ENCODE peak calls at places on chromosomes 6 and 20, in six cellular contexts. F is OCI-LY7, T is pancreas, X is AG04449, O is breast epithelium, L is psoas muscle. U is an unnamed sample.

GRCh38 chr6:7727951-7728854 is 2.3 kb downstream of the BMP6 start:
- DNase-seq in L (no peak), F (peak), O (no peak), T (no peak), X (no peak), U (no peak)

GRCh38 chr6:88919032-88919431 is 44.4 kb downstream of the RNGTT start:
- DNase-seq in O (no peak), F (peak), L (no peak), T (no peak), X (no peak), U (no peak)

GRCh38 chr6:99608059-99608885 is 1.6 kb downstream of the PRDM13 start:
- DNase-seq in L (no peak), T (no peak), F (no peak), O (no peak), X (no peak), U (no peak)

GRCh38 chr6:130411481-130411880 is 45.7 kb downstream of the TMEM200A start:
- DNase-seq in O (no peak), T (no peak), L (no peak), X (no peak), F (no peak), U (no peak)

GRCh38 chr6:19690676-19691075 is 146.5 kb upstream of the ID4 start:
- DNase-seq in X (no peak), L (no peak), T (no peak), F (no peak), O (no peak), U (no peak)

GRCh38 chr6:147675281-147675680 is 166.8 kb downstream of the SAMD5 start:
- DNase-seq in X (peak), O (no peak), T (no peak), F (no peak), L (no peak), U (no peak)

GRCh38 chr6:13303668-13304017 is 24.7 kb downstream of the TBC1D7 start:
- DNase-seq in F (peak), L (peak), T (peak), X (no peak), O (no peak), U (peak)

GRCh38 chr20:58772786-58773185 is 77.9 kb downstream of the GNAS-AS1 start:
- DNase-seq in F (no peak), X (no peak), O (no peak), T (no peak), L (no peak), U (no peak)

GRCh38 chr6:112802154-112802553 is 455.0 kb downstream of the RFPL4B start:
- DNase-seq in X (peak), T (no peak), L (no peak), F (no peak), O (no peak), U (no peak)

GRCh38 chr6:134416501-134417154 is 98.7 kb upstream of the SGK1 start:
- DNase-seq in F (no peak), X (peak), T (no peak), L (no peak), O (no peak), U (no peak)

GRCh38 chr6:15872252-15873103 is 209.7 kb upstream of the DTNBP1 start:
- DNase-seq in F (no peak), L (no peak), O (no peak), T (no peak), X (no peak), U (no peak)

DNA sequence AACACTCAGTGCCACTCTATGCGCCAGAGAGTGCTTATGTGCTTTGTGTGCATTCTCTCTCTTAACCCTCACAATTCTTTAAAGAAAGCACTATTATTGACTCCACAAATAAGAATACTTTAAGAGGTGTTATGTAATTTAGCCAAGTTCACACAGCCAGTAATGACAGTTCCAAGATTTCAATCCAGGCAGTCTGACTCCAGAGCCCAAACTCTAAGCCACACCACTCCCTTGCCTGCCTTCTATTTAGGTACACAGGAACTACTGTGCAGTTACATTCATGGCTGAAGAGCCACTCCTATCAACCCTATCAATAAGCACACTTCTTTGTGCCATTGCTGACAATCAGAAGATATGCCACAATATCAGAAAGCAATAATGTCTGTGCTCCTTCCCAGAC is 93.3 kb downstream of the PTPRK start:
- DNase-seq in O (no peak), L (no peak), X (no peak), F (no peak), T (no peak), U (no peak)
- TF ChIP-seq CTCF in O (no peak), L (no peak), X (no peak), F (no peak), T (no peak), U (no peak)

DNA sequence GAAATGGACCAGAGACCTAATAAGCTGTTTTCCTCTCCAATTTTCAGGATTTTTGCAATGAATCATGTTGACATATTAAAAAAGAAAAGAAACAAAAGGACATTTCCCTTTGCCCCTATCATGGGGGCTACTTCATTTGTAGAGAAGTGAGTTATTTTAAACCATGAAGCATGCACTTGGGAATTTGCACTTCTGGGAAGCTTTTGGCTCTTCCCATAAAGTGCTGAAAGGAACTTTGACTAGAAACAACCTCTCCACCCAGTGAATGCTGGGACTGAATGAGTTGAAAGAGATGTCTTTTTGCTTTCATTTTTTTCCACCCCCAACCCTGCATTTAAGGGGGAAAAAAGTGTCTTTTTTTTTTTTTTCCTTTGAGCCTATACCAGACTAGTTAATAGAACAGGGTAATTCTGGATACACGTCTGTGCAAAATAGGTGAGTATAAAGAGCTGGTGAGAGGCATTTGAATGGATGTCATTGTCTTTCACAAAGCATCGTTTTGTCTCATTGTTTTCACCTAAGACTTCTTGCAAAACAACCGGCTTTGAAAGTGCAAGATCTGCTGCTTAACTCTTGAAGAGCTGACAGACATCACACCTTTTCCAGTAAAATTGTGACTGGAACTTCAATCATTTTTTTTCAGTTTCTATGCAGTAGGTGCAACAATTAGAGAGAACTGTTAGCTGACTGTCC is 138.7 kb upstream of the BACH2 start:
- DNase-seq in O (no peak), F (no peak), L (no peak), X (no peak), T (no peak), U (no peak)
- TF ChIP-seq CTCF in O (no peak), F (no peak), L (no peak), X (no peak), T (no peak), U (no peak)

GRCh38 chr6:43927525-43928210 is 157.7 kb downstream of the VEGFA start:
- DNase-seq in L (no peak), X (no peak), F (no peak), O (peak), T (no peak), U (no peak)
- TF ChIP-seq CTCF in L (no peak), X (no peak), F (no peak), O (no peak), T (no peak), U (no peak)

DNA sequence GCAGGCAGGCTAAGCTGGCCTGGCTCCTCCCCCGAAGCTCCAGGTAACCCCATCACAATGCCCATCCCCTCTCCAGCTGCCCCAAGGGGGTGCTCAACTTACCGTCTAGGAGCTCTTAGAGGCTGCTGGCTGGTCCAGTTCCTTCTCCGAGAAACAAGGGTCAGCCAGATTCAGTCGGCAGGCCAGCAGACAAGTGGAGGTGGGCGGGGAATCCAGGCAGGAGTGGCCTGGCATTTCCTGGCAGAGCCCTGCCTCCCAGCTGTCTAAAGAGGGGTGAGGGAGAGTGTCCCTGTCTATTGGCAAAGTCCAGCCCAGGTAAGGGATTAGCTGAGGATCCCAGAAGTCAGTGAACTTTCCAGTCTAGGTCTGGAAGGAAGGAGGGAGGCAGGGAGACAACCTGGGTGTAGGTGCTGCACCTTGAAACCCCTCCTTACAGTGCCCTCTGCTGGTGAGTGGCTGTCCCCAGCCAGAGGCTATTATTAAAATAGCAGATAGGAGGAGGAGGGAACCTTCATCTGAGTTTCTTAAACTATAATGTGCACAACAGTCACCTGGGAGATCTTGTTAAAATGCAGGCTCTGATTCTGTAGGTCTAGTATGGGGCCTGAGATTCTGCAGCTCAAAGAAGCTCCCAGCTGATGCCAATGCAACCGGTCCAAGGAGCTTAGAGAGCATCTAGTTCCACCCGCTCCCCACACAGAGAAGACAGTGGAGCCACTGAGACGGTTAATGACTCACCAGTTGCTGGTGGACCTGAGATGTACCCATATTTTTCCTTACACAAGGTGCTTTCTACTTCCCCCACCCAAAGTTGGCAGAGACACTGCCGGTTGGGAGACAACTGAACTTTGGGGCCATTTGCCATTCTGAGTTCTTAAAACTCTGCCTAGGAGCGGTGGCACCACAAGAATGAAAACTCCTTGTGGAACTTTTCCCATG is at the start of gene UNC5CL:
- DNase-seq in L (no peak), T (peak), X (no peak), F (peak), O (no peak), U (no peak)
- TF ChIP-seq CTCF in L (peak), T (peak), X (peak), F (peak), O (no peak), U (peak)

DNA sequence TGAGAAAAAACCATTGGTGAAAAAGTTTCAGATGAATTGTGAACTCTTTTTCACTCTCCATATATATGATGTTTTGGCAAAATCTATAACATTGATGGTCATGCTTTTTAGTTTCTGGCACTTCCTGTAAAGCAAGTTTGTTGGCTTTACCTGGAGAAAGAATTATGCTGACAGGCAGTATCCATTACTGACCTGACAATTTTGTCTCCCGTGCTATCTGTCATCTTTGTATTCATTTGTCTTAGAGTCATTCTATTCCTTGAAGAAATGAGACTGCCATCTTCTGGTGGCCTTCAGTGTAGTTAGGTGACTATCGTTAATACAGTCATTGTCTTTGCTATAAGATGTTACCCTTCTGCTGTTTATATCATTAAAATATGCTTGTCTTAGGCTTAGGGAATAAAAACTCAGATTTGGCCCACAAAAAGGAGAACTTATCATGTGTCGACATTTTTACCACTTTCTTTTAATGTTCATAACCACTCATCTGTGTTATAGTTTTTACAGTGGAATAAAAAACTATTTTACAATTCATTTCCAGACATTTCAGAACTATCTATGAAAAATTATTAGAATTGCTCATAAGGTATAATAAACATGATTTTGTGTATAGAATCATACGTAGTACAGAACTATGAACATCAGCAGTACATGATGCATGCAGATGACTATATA is 707.0 kb downstream of the EPM2A start:
- DNase-seq in T (no peak), X (no peak), L (no peak), O (no peak), F (peak), U (no peak)
- TF ChIP-seq CTCF in T (peak), X (peak), L (peak), O (no peak), F (peak), U (no peak)

DNA sequence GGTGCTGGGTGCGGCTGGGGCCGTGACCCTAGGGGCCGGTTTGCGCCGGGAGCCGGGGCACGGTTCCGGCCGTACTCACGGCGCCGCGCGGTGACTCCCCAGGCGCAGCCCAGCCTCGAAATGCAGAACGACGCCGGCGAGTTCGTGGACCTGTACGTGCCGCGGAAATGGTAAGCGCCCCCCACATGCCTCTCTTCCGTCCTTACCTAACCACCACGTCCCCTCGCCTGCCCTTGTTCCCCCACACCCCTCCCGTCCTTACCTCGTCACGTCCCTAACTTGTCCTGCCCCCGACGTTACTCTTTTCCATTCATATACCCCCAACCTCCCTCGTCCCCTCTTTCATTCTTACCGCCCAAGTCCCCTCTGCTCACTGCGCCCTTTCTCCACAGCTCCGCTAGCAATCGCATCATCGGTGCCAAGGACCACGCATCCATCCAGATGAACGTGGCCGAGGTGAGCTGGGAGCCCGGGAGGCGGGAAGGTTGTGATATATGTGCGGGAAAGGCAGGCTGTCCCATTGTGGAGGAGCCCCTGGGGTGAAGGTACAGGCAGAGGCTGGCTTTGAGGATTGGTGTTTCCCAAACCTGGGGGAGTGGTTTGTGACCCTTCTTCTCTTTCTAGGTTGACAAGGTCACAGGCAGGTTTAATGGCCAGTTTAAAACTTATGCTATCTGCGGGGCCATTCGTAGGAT is 463 bp downstream of the RPS21 start:
- DNase-seq in O (no peak), X (no peak), T (no peak), F (peak), L (no peak), U (no peak)
- TF ChIP-seq CTCF in O (no peak), X (no peak), T (no peak), F (no peak), L (no peak), U (no peak)

DNA sequence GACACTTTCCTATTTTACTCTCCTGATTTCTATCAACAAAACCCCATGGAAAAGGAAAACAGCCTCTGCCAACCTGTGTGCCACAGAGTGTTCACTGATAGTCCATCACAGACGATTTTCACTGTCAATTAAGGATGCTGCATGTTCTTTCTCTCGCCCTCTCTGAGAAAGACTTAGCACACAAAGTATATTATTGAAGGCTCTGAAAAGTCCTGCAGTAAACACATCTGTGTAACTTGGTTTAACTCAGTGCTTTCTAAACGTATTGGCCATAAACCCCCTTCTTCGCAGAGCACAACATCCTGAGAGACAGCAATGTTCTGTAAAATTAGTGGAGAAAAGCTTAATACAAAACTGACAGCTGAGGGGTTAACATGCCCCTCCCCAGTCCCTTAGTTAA is 26.6 kb downstream of the MDGA1 start:
- DNase-seq in O (no peak), T (no peak), X (no peak), L (no peak), F (no peak), U (no peak)
- TF ChIP-seq CTCF in O (no peak), T (no peak), X (no peak), L (no peak), F (no peak), U (no peak)